ENCODE peak calls at places on chromosomes 12 and 14, in nine cellular contexts. C, F, Y, O, K, E, W, G and I are unnamed samples. For H3K4me1, the result is how much of the 10 kb centered on the place peaks cover.

GRCh38 chr12:118136559-118137003 is 657 bp downstream of the PEBP1 start:
- DNase-seq in C (peak), Y (peak), E (peak), O (peak), G (no peak), F (peak), K (peak), W (peak), I (peak)

GRCh38 chr12:26701604-26702215 is 131.3 kb downstream of the ITPR2 start:
- DNase-seq in F (peak), Y (no peak), G (no peak), E (no peak), K (no peak), W (no peak), O (no peak), C (no peak), I (no peak)

GRCh38 chr12:33605776-33606175 is 166.2 kb upstream of the SYT10 start:
- DNase-seq in Y (no peak), E (no peak), G (no peak), K (no peak), W (no peak), F (peak), O (no peak), C (no peak), I (no peak)

GRCh38 chr14:50285861-50286260 is 26.2 kb downstream of the L2HGDH start:
- DNase-seq in C (no peak), E (no peak), K (no peak), Y (no peak), G (no peak), F (no peak), W (no peak), O (no peak), I (peak)

GRCh38 chr14:103543721-103544626 is 15.0 kb downstream of the TRMT61A start:
- DNase-seq in F (no peak), C (peak), K (no peak), E (no peak), W (no peak), Y (no peak), G (no peak), O (no peak), I (peak)

GRCh38 chr14:53192023-53192422 is 38.9 kb upstream of the DDHD1 start:
- DNase-seq in K (no peak), O (no peak), W (no peak), E (no peak), F (no peak), G (no peak), C (no peak), Y (no peak), I (no peak)

GRCh38 chr12:106740813-106741212 is 33.7 kb upstream of the RIC8B start:
- DNase-seq in O (no peak), K (no peak), G (no peak), E (no peak), Y (no peak), C (no peak), W (no peak), F (no peak), I (no peak)

GRCh38 chr12:64560395-64561301 is 49.6 kb upstream of the RASSF3 start:
- DNase-seq in O (no peak), W (no peak), F (peak), G (no peak), Y (peak), C (no peak), E (peak), K (no peak), I (no peak)

GRCh38 chr12:15883536-15883935 is 1.3 kb downstream of the STRAP start:
- DNase-seq in E (no peak), W (no peak), G (no peak), Y (no peak), O (no peak), K (no peak), C (no peak), F (no peak), I (no peak)

GRCh38 chr12:12560587-12561304 is 1.9 kb downstream of the DUSP16 start:
- DNase-seq in W (peak), K (peak), C (peak), E (peak), F (peak), G (peak), Y (peak), O (peak), I (peak)

GRCh38 chr12:82383930-82384513 is 25.7 kb downstream of the METTL25 start:
- DNase-seq in O (no peak), W (no peak), Y (no peak), E (no peak), K (no peak), C (no peak), F (no peak), G (no peak), I (no peak)

GRCh38 chr14:85536835-85537195 is 6.9 kb downstream of the FLRT2 start:
- DNase-seq in W (no peak), E (no peak), Y (no peak), G (no peak), O (no peak), F (no peak), C (no peak), K (no peak), I (no peak)

GRCh38 chr14:26917086-26917485 is 319.3 kb upstream of the NOVA1 start:
- DNase-seq in O (no peak), K (no peak), W (no peak), Y (no peak), C (no peak), E (no peak), G (no peak), F (no peak), I (peak)

GRCh38 chr14:58100735-58101368 is 51.2 kb downstream of the ARMH4 start:
- DNase-seq in E (no peak), G (no peak), Y (no peak), F (no peak), W (no peak), K (no peak), O (no peak), C (no peak), I (no peak)

GRCh38 chr12:122474324-122474716 is 26.4 kb downstream of the ZCCHC8 start:
- DNase-seq in G (no peak), W (no peak), C (no peak), F (no peak), O (no peak), E (no peak), K (no peak), Y (peak), I (no peak)

GRCh38 chr12:26196424-26196722 is 1.0 kb downstream of the SSPN start:
- DNase-seq in O (no peak), W (no peak), G (no peak), F (no peak), C (no peak), K (no peak), Y (no peak), E (no peak), I (peak)

GRCh38 chr12:104060791-104061190 is 3.5 kb upstream of the HCFC2 start:
- DNase-seq in F (no peak), W (no peak), C (no peak), E (no peak), G (no peak), O (no peak), Y (no peak), K (no peak), I (no peak)

GRCh38 chr12:31989987-31990386 is 30.8 kb downstream of the RESF1 start:
- DNase-seq in G (no peak), Y (no peak), O (no peak), C (no peak), W (no peak), F (no peak), E (no peak), K (no peak), I (no peak)

GRCh38 chr12:31991146-31991545 is 31.9 kb downstream of the RESF1 start:
- DNase-seq in G (no peak), Y (no peak), F (no peak), E (no peak), K (no peak), W (no peak), C (no peak), O (no peak), I (no peak)

GRCh38 chr12:31989571-31989970 is 30.4 kb downstream of the RESF1 start:
- DNase-seq in W (no peak), E (no peak), C (no peak), K (no peak), Y (no peak), F (no peak), O (no peak), G (no peak), I (no peak)

GRCh38 chr12:31984806-31985591 is 25.8 kb downstream of the RESF1 start:
- DNase-seq in F (no peak), C (no peak), E (no peak), G (no peak), W (no peak), O (no peak), Y (no peak), K (no peak), I (no peak)

GRCh38 chr12:31985832-31986231 is 26.6 kb downstream of the RESF1 start:
- DNase-seq in G (no peak), O (no peak), C (no peak), K (no peak), E (no peak), Y (no peak), W (no peak), F (no peak), I (no peak)
- TF ChIP-seq POLR2A in G (no peak), O (no peak), C (no peak), K (no peak), E (no peak), Y (no peak), W (no peak), F (no peak), I (no peak)

DNA sequence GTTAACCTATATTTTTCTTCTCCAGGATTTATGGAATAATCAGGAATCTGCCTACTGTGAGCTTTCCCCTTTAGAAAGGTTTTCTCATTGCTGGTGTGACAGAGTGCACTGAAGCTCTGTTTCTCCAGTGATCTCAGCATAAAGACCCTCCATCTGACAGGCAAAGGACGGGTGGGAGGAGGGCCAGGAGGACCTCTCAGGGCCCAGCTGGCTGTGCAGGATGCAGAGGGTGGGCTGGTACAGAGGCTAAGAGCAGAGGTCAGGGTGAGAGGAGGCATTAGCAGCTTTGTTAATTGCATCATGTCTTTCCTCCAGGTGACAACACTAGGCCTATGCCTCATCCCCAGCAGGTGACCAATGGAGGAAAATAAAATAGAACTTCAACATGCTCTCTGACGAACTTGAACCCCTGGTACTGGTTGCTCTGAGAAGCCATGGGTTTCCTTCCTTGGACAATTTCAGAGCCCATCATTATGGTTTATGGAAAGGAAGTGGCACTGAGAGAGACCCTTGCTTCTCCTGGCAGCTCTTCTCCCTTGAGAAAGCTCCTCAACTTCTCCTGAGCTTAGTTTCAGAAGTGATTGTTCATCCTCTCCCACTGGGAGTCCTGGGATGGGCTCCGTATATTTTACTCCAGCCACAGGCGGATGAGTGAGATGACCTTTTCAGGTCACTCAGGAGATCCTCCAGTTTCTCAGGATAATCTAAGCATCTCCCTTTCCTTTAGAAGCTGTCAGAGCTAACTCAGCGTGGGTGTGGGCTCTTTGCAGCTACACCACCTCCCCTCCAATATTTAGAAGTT is 45.8 kb upstream of the ATP23 start:
- DNase-seq in W (no peak), C (no peak), E (no peak), F (no peak), G (no peak), O (no peak), K (no peak), Y (no peak), I (no peak)
- H3K4me1 ChIP-seq in W (under half), C (under half), E (half or more), F (half or more), G (half or more), O (under half), K (half or more), Y (under half), I (half or more)

DNA sequence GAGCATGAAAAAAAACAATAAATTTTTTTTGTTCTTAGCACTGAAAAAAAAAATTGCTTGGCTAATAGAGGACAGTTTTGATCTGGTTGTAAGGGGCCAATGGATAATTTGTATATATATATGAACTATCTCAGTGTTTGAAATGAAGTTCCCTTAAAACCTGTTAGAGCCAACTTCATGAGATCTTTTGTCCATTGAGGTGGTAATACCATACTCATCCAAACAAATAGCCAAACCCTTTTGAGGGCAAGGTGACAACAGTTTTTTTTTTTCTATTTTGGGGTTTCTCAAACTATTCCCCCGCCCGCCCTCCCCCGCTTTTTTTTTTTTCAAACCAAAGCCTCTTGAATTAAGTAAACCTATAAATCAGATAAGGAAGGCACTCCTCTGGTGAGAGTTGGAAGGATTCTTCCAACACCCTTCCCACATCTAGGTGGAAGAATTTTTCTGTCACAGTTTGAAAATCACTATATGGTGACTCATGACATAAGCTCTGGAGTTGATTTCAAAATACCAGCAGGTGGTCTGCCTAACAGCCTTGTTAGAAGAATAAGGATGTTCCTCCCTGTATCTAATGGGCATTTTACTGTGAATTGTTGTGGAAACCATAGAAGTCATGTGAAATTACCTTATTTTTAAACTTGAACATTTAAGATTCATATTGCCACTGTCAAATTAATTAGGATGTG is 10.2 kb downstream of the ARHGAP5 start:
- DNase-seq in E (no peak), C (no peak), O (no peak), K (no peak), Y (no peak), G (no peak), F (peak), W (no peak), I (no peak)
- H3K27ac ChIP-seq in E (no peak), C (no peak), O (no peak), K (no peak), Y (no peak), G (no peak), F (no peak), W (no peak), I (no peak)

DNA sequence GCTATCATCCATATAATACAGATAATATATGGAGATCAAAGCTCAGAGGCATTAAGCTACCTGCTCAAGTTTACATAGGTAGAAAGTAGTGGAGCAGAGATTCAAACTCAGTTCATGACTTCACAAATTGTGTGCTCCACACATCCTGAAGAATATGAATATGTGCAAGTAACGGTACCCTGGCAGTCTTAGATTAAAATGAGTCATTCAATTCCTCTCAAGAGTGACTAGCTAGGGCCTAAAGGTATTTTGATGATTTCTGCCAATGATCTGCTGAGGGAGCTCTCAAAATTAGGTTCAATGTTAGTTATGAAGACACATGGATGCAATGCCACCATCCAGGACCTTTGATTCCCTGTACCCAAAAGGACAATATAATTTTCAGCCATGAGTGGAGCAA is 58.9 kb downstream of the GRIP1 start:
- DNase-seq in K (no peak), E (no peak), W (no peak), G (no peak), F (no peak), O (no peak), Y (no peak), C (no peak), I (no peak)
- TF ChIP-seq POLR2A in K (no peak), E (no peak), W (no peak), G (no peak), F (no peak), O (no peak), Y (no peak), C (no peak), I (no peak)

GRCh38 chr14:93033983-93034670 is 81.6 kb downstream of the ITPK1 start:
- DNase-seq in C (no peak), G (no peak), Y (no peak), K (no peak), W (no peak), F (no peak), E (no peak), O (no peak), I (no peak)

GRCh38 chr14:93035917-93036651 is 79.6 kb downstream of the ITPK1 start:
- DNase-seq in W (no peak), K (no peak), Y (peak), G (no peak), O (no peak), F (no peak), E (peak), C (peak), I (no peak)

GRCh38 chr14:93036652-93037341 is 78.9 kb downstream of the ITPK1 start:
- DNase-seq in O (no peak), Y (no peak), C (peak), W (no peak), G (no peak), E (no peak), F (no peak), K (no peak), I (no peak)

GRCh38 chr14:93034671-93034994 is 81.1 kb downstream of the ITPK1 start:
- DNase-seq in F (no peak), O (no peak), E (no peak), C (no peak), G (no peak), W (no peak), K (no peak), Y (no peak), I (no peak)

DNA sequence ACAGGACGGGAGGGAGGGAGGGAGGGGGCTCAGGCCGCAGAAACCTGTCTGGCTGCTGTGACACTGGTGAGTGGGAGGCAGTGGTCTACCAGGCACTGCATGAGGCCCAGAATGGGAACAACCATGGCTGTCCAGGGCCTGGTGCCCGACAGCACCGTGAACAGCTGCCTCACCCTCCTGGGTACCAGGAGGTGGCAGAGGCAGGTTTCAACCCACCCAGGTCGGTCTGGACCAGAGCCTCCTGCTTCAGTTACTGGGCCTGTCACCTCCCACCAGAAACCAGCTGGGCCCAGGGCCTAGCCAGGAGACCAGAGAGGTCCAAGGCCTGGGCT is 80.2 kb downstream of the ITPK1 start:
- DNase-seq in G (no peak), O (no peak), E (no peak), W (no peak), F (no peak), K (no peak), Y (no peak), C (no peak), I (no peak)
- H3K4me1 ChIP-seq in G (under half), O (under half), E (under half), W (under half), F (half or more), K (half or more), Y (under half), C (under half), I (under half)

GRCh38 chr12:126397071-126397571 is 1331.9 kb downstream of the AACS start:
- DNase-seq in C (no peak), O (no peak), Y (no peak), F (no peak), K (no peak), G (no peak), E (no peak), W (no peak), I (no peak)
- H3K27ac ChIP-seq in C (no peak), O (no peak), Y (no peak), F (no peak), K (no peak), G (no peak), E (no peak), W (no peak), I (no peak)

DNA sequence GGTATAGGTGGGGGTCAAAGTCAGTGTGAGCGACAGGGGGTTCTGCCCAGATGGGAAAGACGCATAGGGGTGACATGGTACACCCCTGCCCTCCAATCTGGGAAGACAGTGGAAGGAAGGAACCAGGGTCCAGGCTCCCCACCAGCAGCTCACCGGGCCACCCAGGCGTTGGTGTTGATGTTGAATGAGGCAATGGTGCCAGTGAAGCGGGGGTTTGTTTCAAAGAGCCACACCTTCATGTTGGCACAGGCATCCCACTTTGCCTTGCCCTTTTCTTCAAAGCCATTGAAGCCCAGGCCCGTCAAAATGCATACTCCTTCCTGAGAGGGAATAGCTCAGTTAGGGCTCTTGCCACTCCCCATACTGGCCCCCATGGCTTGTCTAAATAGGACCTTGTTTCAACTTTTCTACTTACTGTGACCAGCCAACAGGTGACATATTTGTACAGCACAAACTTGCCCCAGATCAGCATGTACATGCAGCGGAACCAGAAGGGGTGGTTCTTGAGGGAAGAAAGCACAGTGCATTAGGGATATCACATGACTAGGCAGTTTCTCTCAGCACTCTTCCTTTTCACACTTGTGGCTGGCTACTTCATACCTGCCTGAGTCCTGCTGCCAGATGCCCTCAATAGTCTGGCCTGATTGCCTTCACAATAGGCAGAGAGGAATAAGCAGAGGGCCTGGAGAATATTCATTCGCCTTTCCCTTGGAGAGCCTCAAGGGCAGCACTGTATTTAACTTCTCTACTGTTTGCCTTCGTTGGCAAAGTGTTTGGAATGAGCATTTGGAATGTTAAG is 7.7 kb downstream of the EMG1 start:
- DNase-seq in F (no peak), O (no peak), E (no peak), G (no peak), K (no peak), C (no peak), Y (no peak), W (peak), I (no peak)
- TF ChIP-seq POLR2A in F (no peak), O (no peak), E (no peak), G (no peak), K (no peak), C (no peak), Y (no peak), W (no peak), I (no peak)